ENCODE peak calls at places on chromosomes 11 and 22, in four cellular contexts. I is NCI-H748 treated with DMSO at 0.1 percent for 48 hours, B is endothelial cell of umbilical vein, O is NCI-H69. N is an unnamed sample.

GRCh38 chr11:76939219-76939631 is 78.5 kb downstream of the ACER3 start:
- DNase-seq in I (peak), B (peak), O (peak), N (no peak)

GRCh38 chr11:69013009-69013951 is at the start of gene MRGPRF:
- DNase-seq in I (no peak), B (no peak), O (peak), N (no peak)

GRCh38 chr11:76589945-76590630 is 80.5 kb downstream of the LRRC32 start:
- DNase-seq in I (no peak), B (no peak), O (no peak), N (no peak)

GRCh38 chr22:42061041-42061440 is 9.6 kb downstream of the NAGA start:
- DNase-seq in I (no peak), B (no peak), O (no peak), N (no peak)

GRCh38 chr11:43697679-43698078 is 17.1 kb downstream of the HSD17B12 start:
- DNase-seq in I (no peak), B (no peak), O (no peak), N (no peak)

GRCh38 chr22:26779929-26780328 is 122.5 kb downstream of the MIAT start:
- DNase-seq in I (no peak), B (no peak), O (no peak), N (no peak)

GRCh38 chr11:102589047-102589459 is 36.1 kb downstream of the MMP20 start:
- DNase-seq in I (no peak), B (no peak), O (no peak), N (no peak)

GRCh38 chr22:39543095-39543494 is 10.5 kb upstream of the RPS19BP1 start:
- DNase-seq in I (no peak), B (no peak), O (peak), N (no peak)

GRCh38 chr11:130160460-130161090 is 993 bp downstream of the ST14 start:
- DNase-seq in I (no peak), B (no peak), O (peak), N (peak)

GRCh38 chr11:57349491-57350274 is 11.5 kb downstream of the P2RX3 start:
- DNase-seq in I (peak), B (peak), O (peak), N (no peak)

GRCh38 chr22:49629024-49629570 is 198.6 kb downstream of the BRD1 start:
- DNase-seq in I (no peak), B (no peak), O (no peak), N (no peak)

GRCh38 chr11:110123003-110123402 is 29.8 kb downstream of the ZC3H12C start:
- DNase-seq in I (no peak), B (no peak), O (no peak), N (no peak)

GRCh38 chr11:64372021-64372420 is 13.1 kb downstream of the RPS6KA4 start:
- DNase-seq in I (no peak), B (no peak), O (no peak), N (no peak)

GRCh38 chr11:3231851-3232744 is at the start of gene MRGPRE:
- DNase-seq in I (no peak), B (no peak), O (peak), N (no peak)

GRCh38 chr22:49052023-49052538 is 775.6 kb downstream of the BRD1 start:
- DNase-seq in I (no peak), B (no peak), O (no peak), N (no peak)